ENCODE peak calls at places on chromosomes 11 and 22, in five cellular contexts. Y is stimulated activated naive CD4-positive, alpha-beta T cell; R is NCI-H1105; W is T-cell; K is GM18507. N is an unnamed sample.

GRCh38 chr11:62689421-62690183 is at the start of gene LRRN4CL:
- DNase-seq in Y (no peak), R (no peak), W (no peak), K (no peak), N (no peak)

GRCh38 chr11:85423331-85423730 is 203.8 kb downstream of the DLG2 start:
- DNase-seq in Y (no peak), R (no peak), W (no peak), K (no peak), N (no peak)

GRCh38 chr11:65560555-65561418 is 2.6 kb upstream of the LTBP3 start:
- DNase-seq in Y (no peak), R (no peak), W (no peak), K (no peak), N (no peak)

GRCh38 chr11:70109006-70109405 is 30.9 kb downstream of the ANO1 start:
- DNase-seq in Y (no peak), R (no peak), W (no peak), K (no peak), N (no peak)

GRCh38 chr11:131430466-131431176 is 60.2 kb downstream of the NTM start:
- DNase-seq in Y (no peak), R (peak; percentile 12), W (no peak), K (no peak), N (no peak)

GRCh38 chr22:16922076-16922475 is 85.9 kb downstream of the GAB4 start:
- DNase-seq in Y (no peak), R (no peak), W (no peak), K (no peak), N (no peak)

GRCh38 chr22:29130490-29130889 is 57.7 kb downstream of the KREMEN1 start:
- DNase-seq in Y (no peak), R (no peak), W (no peak), K (no peak), N (no peak)

GRCh38 chr11:8757047-8757446 is 74.5 kb downstream of the RPL27A start:
- DNase-seq in Y (no peak), R (no peak), W (no peak), K (no peak), N (no peak)

GRCh38 chr11:28673687-28674431 is 565.7 kb downstream of the METTL15 start:
- DNase-seq in Y (no peak), R (no peak), W (no peak), K (no peak), N (no peak)

GRCh38 chr11:93512073-93512475 is 31.1 kb downstream of the SMCO4 start:
- DNase-seq in Y (no peak), R (no peak), W (no peak), K (no peak), N (no peak)

GRCh38 chr11:79074547-79074946 is 366.3 kb downstream of the TENM4 start:
- DNase-seq in Y (no peak), R (no peak), W (no peak), K (no peak), N (no peak)

GRCh38 chr11:69401715-69402114 is 79.7 kb upstream of the LINC01488 start:
- DNase-seq in Y (no peak), R (no peak), W (no peak), K (no peak), N (no peak)

GRCh38 chr11:63010934-63011439 is 4.7 kb downstream of the SLC22A8 start:
- DNase-seq in Y (no peak), R (no peak), W (no peak), K (no peak), N (no peak)

GRCh38 chr11:91922846-91923245 is 301.8 kb upstream of the FAT3 start:
- DNase-seq in Y (no peak), R (no peak), W (no peak), K (no peak), N (no peak)

GRCh38 chr11:122189259-122189658 is 73.2 kb upstream of the BLID start:
- DNase-seq in Y (no peak), R (no peak), W (no peak), K (no peak), N (no peak)

GRCh38 chr11:2884424-2884815 is 1.2 kb downstream of the CDKN1C start:
- DNase-seq in Y (peak; percentile 8), R (no peak), W (no peak), K (no peak), N (no peak)

GRCh38 chr22:27994481-27995331 is 75.7 kb upstream of the PITPNB start:
- DNase-seq in Y (no peak), R (no peak), W (no peak), K (no peak), N (no peak)

GRCh38 chr22:28514314-28514713 is 165.3 kb downstream of the TTC28 start:
- DNase-seq in Y (no peak), R (no peak), W (no peak), K (no peak), N (no peak)